ENCODE peak calls at places on chromosomes 12 and 14, in eight cellular contexts. C, S, U, A, B, L, I and F are unnamed samples.
A peak's percentile ranks its signal among the peaks of the same experiment; 100 is the strongest.

GRCh38 chr14:105474478-105475268 is at the start of gene CRIP2:
- DNase-seq in C (no peak), S (no peak), U (peak; percentile 53), A (peak; percentile 35), B (no peak), L (peak; percentile 84), I (peak; percentile 94), F (peak; percentile 95)

GRCh38 chr14:45664668-45665356 is 411.8 kb upstream of the MIS18BP1 start:
- DNase-seq in C (no peak), S (no peak), U (no peak), A (no peak), B (no peak), L (no peak), I (no peak), F (no peak)

GRCh38 chr12:95173392-95174251 is 43.6 kb downstream of the FGD6 start:
- DNase-seq in C (no peak), S (peak; percentile 82), U (no peak), A (peak; percentile 45), B (no peak), L (peak; percentile 70), I (no peak), F (no peak)

GRCh38 chr14:36293824-36294223 is 26.6 kb downstream of the MBIP start:
- DNase-seq in C (no peak), S (peak; percentile 21), U (no peak), A (peak; percentile 17), B (no peak), L (no peak), I (no peak), F (no peak)

GRCh38 chr14:54220697-54221431 is 175.9 kb upstream of the CDKN3 start:
- DNase-seq in C (no peak), S (no peak), U (no peak), A (no peak), B (no peak), L (no peak), I (no peak), F (no peak)

GRCh38 chr14:95361373-95362179 is 41.9 kb upstream of the CLMN start:
- DNase-seq in C (no peak), S (no peak), U (no peak), A (peak; percentile 26), B (no peak), L (peak; percentile 25), I (no peak), F (no peak)

GRCh38 chr12:26633591-26634210 is 199.3 kb downstream of the ITPR2 start:
- DNase-seq in C (no peak), S (peak; percentile 35), U (no peak), A (peak; percentile 28), B (no peak), L (no peak), I (no peak), F (no peak)

GRCh38 chr14:59116984-59117415 is 71.5 kb upstream of the DAAM1 start:
- DNase-seq in C (no peak), S (no peak), U (no peak), A (peak; percentile 73), B (no peak), L (peak; percentile 3), I (no peak), F (no peak)

GRCh38 chr12:15220961-15221885 is at the start of gene RERG:
- DNase-seq in C (peak; percentile 16), S (peak; percentile 57), U (peak; percentile 96), A (peak; percentile 67), B (peak; percentile 72), L (peak; percentile 57), I (peak; percentile 66), F (peak; percentile 34)

GRCh38 chr12:52850681-52851080 is 1.9 kb upstream of the KRT78 start:
- DNase-seq in C (no peak), S (no peak), U (no peak), A (no peak), B (no peak), L (no peak), I (no peak), F (no peak)

GRCh38 chr14:99382781-99383456 is 97.7 kb downstream of the SETD3 start:
- DNase-seq in C (no peak), S (peak; percentile 72), U (no peak), A (no peak), B (no peak), L (peak; percentile 63), I (no peak), F (no peak)

GRCh38 chr14:41498959-41499358 is 107.7 kb upstream of the LRFN5 start:
- DNase-seq in C (no peak), S (no peak), U (no peak), A (no peak), B (no peak), L (no peak), I (no peak), F (no peak)